ENCODE peak calls at places on chromosomes 3 and 15, in ten cellular contexts. K is brain microvascular endothelial cell; E is T follicular helper cell; T is GM10248; A is stimulated activated CD8-positive, alpha-beta memory T cell treated with anti-CD3 and anti-CD28 coated beads, Interleukin-2, amount 100 ng/mL, for 1 hour; B is PC-3; I is lower lobe of right lung; M is GM12891; U is ELF-1; G is NCI-H345. C is an unnamed sample.

GRCh38 chr15:59531066-59531465 is 80.5 kb upstream of the GCNT3 start:
- DNase-seq in U (no peak), E (no peak), A (no peak), B (no peak), K (no peak), G (no peak), M (no peak), I (no peak), T (no peak), C (no peak)

GRCh38 chr3:186670148-186670547 is 4.3 kb downstream of the HRG start:
- DNase-seq in E (no peak), B (peak), U (no peak), M (no peak), K (no peak), A (no peak), T (no peak), I (no peak), G (no peak), C (no peak)

GRCh38 chr3:78666458-78666800 is 1101.4 kb downstream of the ROBO1 start:
- DNase-seq in U (no peak), T (no peak), A (no peak), E (no peak), G (no peak), B (peak), M (no peak), K (peak), I (no peak), C (no peak)

GRCh38 chr15:98272586-98272985 is 312.1 kb downstream of the ARRDC4 start:
- DNase-seq in E (no peak), G (no peak), K (no peak), B (no peak), I (no peak), A (no peak), U (no peak), T (no peak), M (no peak), C (no peak)

GRCh38 chr3:119819806-119820205 is 37.9 kb downstream of the NR1I2 start:
- DNase-seq in I (no peak), A (no peak), E (no peak), M (no peak), T (no peak), U (no peak), G (no peak), K (no peak), B (peak), C (no peak)

GRCh38 chr15:88378259-88378658 is 88.9 kb downstream of the MRPL46 start:
- DNase-seq in I (no peak), G (no peak), K (no peak), U (no peak), B (no peak), E (no peak), A (no peak), M (no peak), T (no peak), C (no peak)

GRCh38 chr3:9701006-9701405 is 2.6 kb upstream of the CPNE9 start:
- DNase-seq in M (no peak), K (no peak), T (no peak), G (no peak), E (no peak), U (no peak), I (no peak), A (no peak), B (no peak), C (no peak)

GRCh38 chr3:38349684-38350359 is 3.2 kb downstream of the XYLB start:
- DNase-seq in B (peak), G (no peak), U (no peak), M (no peak), K (peak), I (no peak), E (no peak), T (no peak), A (no peak), C (no peak)

GRCh38 chr3:167978071-167978470 is 117.7 kb downstream of the GOLIM4 start:
- DNase-seq in K (peak), E (no peak), M (no peak), B (peak), U (no peak), T (no peak), A (no peak), I (no peak), G (peak), C (peak)

GRCh38 chr3:19107719-19108118 is 40.6 kb upstream of the KCNH8 start:
- DNase-seq in I (no peak), E (no peak), B (no peak), U (no peak), K (no peak), T (no peak), A (no peak), G (no peak), M (no peak), C (no peak)

GRCh38 chr15:42154576-42155355 is 1.7 kb downstream of the PLA2G4F start:
- DNase-seq in A (no peak), G (no peak), T (no peak), M (no peak), B (no peak), I (no peak), K (no peak), U (no peak), E (no peak), C (no peak)

GRCh38 chr3:156150434-156151066 is 30.2 kb downstream of the KCNAB1 start:
- DNase-seq in U (peak), M (no peak), A (no peak), G (peak), I (no peak), E (peak), K (peak), B (peak), T (peak), C (peak)

GRCh38 chr15:82129769-82130168 is 84.0 kb upstream of the MEX3B start:
- DNase-seq in G (no peak), I (no peak), A (no peak), M (no peak), E (no peak), T (no peak), B (peak), U (no peak), K (peak), C (peak)

GRCh38 chr15:67678948-67679347 is 136.4 kb downstream of the MAP2K5 start:
- DNase-seq in I (no peak), B (no peak), A (no peak), G (no peak), U (peak), M (no peak), E (no peak), K (no peak), T (no peak), C (no peak)

GRCh38 chr3:65146149-65146548 is 458.3 kb upstream of the ADAMTS9 start:
- DNase-seq in B (peak), A (no peak), I (no peak), E (no peak), G (no peak), T (no peak), U (peak), M (no peak), K (peak), C (no peak)

GRCh38 chr3:80785475-80785874 is 976.0 kb downstream of the GBE1 start:
- DNase-seq in G (no peak), U (no peak), M (no peak), K (no peak), I (no peak), E (no peak), A (no peak), B (peak), T (no peak), C (no peak)

GRCh38 chr3:128083980-128084674 is 31.9 kb downstream of the SEC61A1 start:
- DNase-seq in K (no peak), A (no peak), M (no peak), G (no peak), T (no peak), B (no peak), I (no peak), U (no peak), E (no peak), C (no peak)

GRCh38 chr3:60304103-60304502 is 947.1 kb downstream of the FHIT start:
- DNase-seq in T (no peak), A (no peak), E (no peak), M (no peak), B (no peak), I (no peak), G (no peak), U (no peak), K (no peak), C (no peak)

GRCh38 chr3:123605789-123606234 is 21.0 kb upstream of the HACD2 start:
- DNase-seq in E (no peak), B (peak), M (no peak), A (no peak), T (peak), U (peak), I (no peak), G (no peak), K (no peak), C (no peak)

GRCh38 chr3:15309662-15310335 is 22.6 kb downstream of the SH3BP5 start:
- DNase-seq in I (no peak), A (no peak), U (no peak), B (peak), M (no peak), E (no peak), T (no peak), G (no peak), K (peak), C (no peak)

C was measured in SHP77 treated with DMSO at 0.1 percent for 48 hours.